ENCODE peak calls at places on chromosomes 12 and 14, in six cellular contexts. One of them, this sample, is unnamed.

GRCh38 chr12:14373202-14373601 is 7.7 kb downstream of the ATF7IP start:
- DNase-seq in mesenchymal stem cell: peak; percentile 76
- DNase-seq in H1: no peak
- DNase-seq in IMR-90: peak; percentile 84
- DNase-seq in H9: no peak
- DNase-seq in neuronal stem cell: no peak
- DNase-seq in this sample: no peak

GRCh38 chr12:130044991-130045621 is 117.2 kb upstream of the FZD10 start:
- DNase-seq in mesenchymal stem cell: no peak
- DNase-seq in H1: no peak
- DNase-seq in IMR-90: no peak
- DNase-seq in H9: peak; percentile 78
- DNase-seq in neuronal stem cell: peak; percentile 36
- DNase-seq in this sample: peak; percentile 82

GRCh38 chr14:24285351-24285750 is 14.0 kb upstream of the RABGGTA start:
- DNase-seq in mesenchymal stem cell: no peak
- DNase-seq in H1: no peak
- DNase-seq in IMR-90: no peak
- DNase-seq in H9: no peak
- DNase-seq in neuronal stem cell: no peak
- DNase-seq in this sample: no peak

GRCh38 chr12:85405781-85406522 is 125.9 kb downstream of the ALX1 start:
- DNase-seq in mesenchymal stem cell: peak; percentile 59
- DNase-seq in H1: no peak
- DNase-seq in IMR-90: peak; percentile 5
- DNase-seq in H9: no peak
- DNase-seq in neuronal stem cell: no peak
- DNase-seq in this sample: peak; percentile 30

GRCh38 chr12:28578361-28578760 is 388.1 kb downstream of the CCDC91 start:
- DNase-seq in mesenchymal stem cell: no peak
- DNase-seq in H1: no peak
- DNase-seq in IMR-90: no peak
- DNase-seq in H9: no peak
- DNase-seq in neuronal stem cell: no peak
- DNase-seq in this sample: no peak

GRCh38 chr12:132094269-132094891 is 49.7 kb downstream of the DDX51 start:
- DNase-seq in mesenchymal stem cell: no peak
- DNase-seq in H1: no peak
- DNase-seq in IMR-90: no peak
- DNase-seq in H9: no peak
- DNase-seq in neuronal stem cell: no peak
- DNase-seq in this sample: no peak

GRCh38 chr12:93174048-93174447 is 203.7 kb upstream of the NUDT4 start:
- DNase-seq in mesenchymal stem cell: peak; percentile 78
- DNase-seq in H1: no peak
- DNase-seq in IMR-90: peak; percentile 93
- DNase-seq in H9: no peak
- DNase-seq in neuronal stem cell: no peak
- DNase-seq in this sample: no peak

GRCh38 chr14:67622675-67623074 is 3.0 kb downstream of the ARG2 start:
- DNase-seq in mesenchymal stem cell: peak; percentile 94
- DNase-seq in H1: no peak
- DNase-seq in IMR-90: peak; percentile 85
- DNase-seq in H9: peak; percentile 73
- DNase-seq in neuronal stem cell: peak; percentile 29
- DNase-seq in this sample: peak; percentile 97

GRCh38 chr12:25689996-25690501 is 137.0 kb upstream of the LMNTD1 start:
- DNase-seq in mesenchymal stem cell: no peak
- DNase-seq in H1: no peak
- DNase-seq in IMR-90: no peak
- DNase-seq in H9: no peak
- DNase-seq in neuronal stem cell: no peak
- DNase-seq in this sample: no peak

GRCh38 chr14:104423715-104424405 is 155.7 kb upstream of the C14orf180 start:
- DNase-seq in mesenchymal stem cell: no peak
- DNase-seq in H1: no peak
- DNase-seq in IMR-90: no peak
- DNase-seq in H9: no peak
- DNase-seq in neuronal stem cell: no peak
- DNase-seq in this sample: no peak

GRCh38 chr12:89384050-89384749 is 31.9 kb upstream of the DUSP6 start:
- DNase-seq in mesenchymal stem cell: peak; percentile 73
- DNase-seq in H1: peak; percentile 15
- DNase-seq in IMR-90: peak; percentile 92
- DNase-seq in H9: peak; percentile 73
- DNase-seq in neuronal stem cell: no peak
- DNase-seq in this sample: peak; percentile 63

GRCh38 chr12:115626210-115626609 is 651.3 kb downstream of the MED13L start:
- DNase-seq in mesenchymal stem cell: no peak
- DNase-seq in H1: no peak
- DNase-seq in IMR-90: no peak
- DNase-seq in H9: no peak
- DNase-seq in neuronal stem cell: no peak
- DNase-seq in this sample: no peak

GRCh38 chr12:90038290-90038689 is 329.7 kb upstream of the ATP2B1 start:
- DNase-seq in mesenchymal stem cell: no peak
- DNase-seq in H1: no peak
- DNase-seq in IMR-90: no peak
- DNase-seq in H9: no peak
- DNase-seq in neuronal stem cell: no peak
- DNase-seq in this sample: no peak

GRCh38 chr14:54659365-54659764 is 92.4 kb downstream of the SAMD4A start:
- DNase-seq in mesenchymal stem cell: no peak
- DNase-seq in H1: no peak
- DNase-seq in IMR-90: no peak
- DNase-seq in H9: no peak
- DNase-seq in neuronal stem cell: no peak
- DNase-seq in this sample: no peak

GRCh38 chr14:37641117-37641516 is 45.7 kb downstream of the TTC6 start:
- DNase-seq in mesenchymal stem cell: no peak
- DNase-seq in H1: no peak
- DNase-seq in IMR-90: no peak
- DNase-seq in H9: no peak
- DNase-seq in neuronal stem cell: no peak
- DNase-seq in this sample: no peak

GRCh38 chr14:44979740-44980346 is 17.9 kb downstream of the TOGARAM1 start:
- DNase-seq in mesenchymal stem cell: no peak
- DNase-seq in H1: no peak
- DNase-seq in IMR-90: no peak
- DNase-seq in H9: no peak
- DNase-seq in neuronal stem cell: no peak
- DNase-seq in this sample: no peak

GRCh38 chr12:87428701-87429277 is 600.4 kb downstream of the C12orf50 start:
- DNase-seq in mesenchymal stem cell: peak; percentile 36
- DNase-seq in H1: no peak
- DNase-seq in IMR-90: peak; percentile 68
- DNase-seq in H9: no peak
- DNase-seq in neuronal stem cell: no peak
- DNase-seq in this sample: no peak

GRCh38 chr12:31105668-31106067 is 32.0 kb downstream of the DDX11 start:
- DNase-seq in mesenchymal stem cell: no peak
- DNase-seq in H1: no peak
- DNase-seq in IMR-90: no peak
- DNase-seq in H9: peak; percentile 22
- DNase-seq in neuronal stem cell: no peak
- DNase-seq in this sample: no peak

GRCh38 chr12:56061982-56062381 is 18.0 kb upstream of the ERBB3 start:
- DNase-seq in mesenchymal stem cell: no peak
- DNase-seq in H1: no peak
- DNase-seq in IMR-90: no peak
- DNase-seq in H9: no peak
- DNase-seq in neuronal stem cell: no peak
- DNase-seq in this sample: no peak

GRCh38 chr12:132465269-132466190 is 24.4 kb upstream of the FBRSL1 start:
- DNase-seq in mesenchymal stem cell: no peak
- DNase-seq in H1: no peak
- DNase-seq in IMR-90: no peak
- DNase-seq in H9: no peak
- DNase-seq in neuronal stem cell: no peak
- DNase-seq in this sample: no peak

GRCh38 chr12:51910691-51911090 is 3.4 kb downstream of the ACVRL1 start:
- DNase-seq in mesenchymal stem cell: no peak
- DNase-seq in H1: no peak
- DNase-seq in IMR-90: no peak
- DNase-seq in H9: no peak
- DNase-seq in neuronal stem cell: no peak
- DNase-seq in this sample: no peak

GRCh38 chr12:3745152-3745551 is 7.8 kb downstream of the CRACR2A start:
- DNase-seq in mesenchymal stem cell: no peak
- DNase-seq in H1: no peak
- DNase-seq in IMR-90: no peak
- DNase-seq in H9: peak; percentile 29
- DNase-seq in neuronal stem cell: no peak
- DNase-seq in this sample: no peak

GRCh38 chr12:102300824-102301461 is 103.3 kb upstream of the PMCH start:
- DNase-seq in mesenchymal stem cell: peak; percentile 45
- DNase-seq in H1: no peak
- DNase-seq in IMR-90: peak; percentile 73
- DNase-seq in H9: peak; percentile 71
- DNase-seq in neuronal stem cell: no peak
- DNase-seq in this sample: peak; percentile 90

GRCh38 chr12:92363295-92364146 is 217.9 kb upstream of the BTG1 start:
- DNase-seq in mesenchymal stem cell: peak; percentile 44
- DNase-seq in H1: no peak
- DNase-seq in IMR-90: peak; percentile 4
- DNase-seq in H9: no peak
- DNase-seq in neuronal stem cell: no peak
- DNase-seq in this sample: peak; percentile 16

GRCh38 chr12:8947737-8948136 is 1.7 kb downstream of the M6PR start:
- DNase-seq in mesenchymal stem cell: no peak
- DNase-seq in H1: no peak
- DNase-seq in IMR-90: no peak
- DNase-seq in H9: no peak
- DNase-seq in neuronal stem cell: no peak
- DNase-seq in this sample: no peak

GRCh38 chr12:8941691-8942478 is 7.6 kb downstream of the M6PR start:
- DNase-seq in mesenchymal stem cell: peak; percentile 1
- DNase-seq in H1: no peak
- DNase-seq in IMR-90: no peak
- DNase-seq in H9: no peak
- DNase-seq in neuronal stem cell: no peak
- DNase-seq in this sample: no peak

GRCh38 chr12:8946733-8947132 is 2.7 kb downstream of the M6PR start:
- DNase-seq in mesenchymal stem cell: no peak
- DNase-seq in H1: no peak
- DNase-seq in IMR-90: no peak
- DNase-seq in H9: no peak
- DNase-seq in neuronal stem cell: no peak
- DNase-seq in this sample: no peak

GRCh38 chr12:8948711-8949524 is 527 bp downstream of the M6PR start:
- DNase-seq in mesenchymal stem cell: peak; percentile 83
- DNase-seq in H1: no peak
- DNase-seq in IMR-90: peak; percentile 40
- DNase-seq in H9: peak; percentile 36
- DNase-seq in neuronal stem cell: peak; percentile 17
- DNase-seq in this sample: peak; percentile 61

DNA sequence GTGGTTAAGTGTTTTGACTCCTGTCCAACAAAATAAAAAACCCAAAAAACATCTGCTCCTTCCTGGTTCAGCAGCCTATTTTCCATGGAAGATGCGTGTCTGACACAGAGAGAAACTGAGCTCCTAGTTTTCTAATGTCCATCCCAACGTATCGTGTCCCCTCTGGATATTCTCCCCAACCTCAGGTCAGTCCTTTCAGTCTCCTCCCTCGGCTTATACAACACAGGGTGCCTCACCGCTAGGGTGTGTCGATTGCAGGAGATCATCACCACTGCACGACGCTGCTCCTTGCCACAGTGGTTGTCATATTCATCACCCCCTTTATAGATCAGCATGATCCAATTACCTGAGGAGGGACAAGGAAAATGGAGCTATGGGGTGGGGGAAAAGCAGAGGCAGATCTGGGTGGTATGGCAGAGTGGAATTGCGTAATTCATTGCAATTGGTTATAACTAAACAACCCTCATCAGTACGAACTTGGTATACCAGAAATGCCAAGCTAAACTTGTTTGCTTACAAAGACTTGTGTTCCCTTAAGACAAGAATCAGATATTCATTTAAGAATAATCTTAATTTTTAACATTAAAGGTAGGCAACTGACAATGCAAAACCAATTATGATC is 5.8 kb downstream of the M6PR start:
- DNase-seq in mesenchymal stem cell: no peak
- DNase-seq in H1: no peak
- DNase-seq in IMR-90: no peak
- DNase-seq in H9: no peak
- DNase-seq in neuronal stem cell: no peak
- DNase-seq in this sample: no peak
- H2BK15ac ChIP-seq in mesenchymal stem cell: no peak overlapping the region
- H2BK15ac ChIP-seq in H1: no peak overlapping the region
- H2BK15ac ChIP-seq in IMR-90: no peak overlapping the region
- H2BK15ac ChIP-seq in H9: no peak overlapping the region
- H2BK15ac ChIP-seq in neuronal stem cell: no peak overlapping the region
- H2BK15ac ChIP-seq in this sample: no peak overlapping the region

DNA sequence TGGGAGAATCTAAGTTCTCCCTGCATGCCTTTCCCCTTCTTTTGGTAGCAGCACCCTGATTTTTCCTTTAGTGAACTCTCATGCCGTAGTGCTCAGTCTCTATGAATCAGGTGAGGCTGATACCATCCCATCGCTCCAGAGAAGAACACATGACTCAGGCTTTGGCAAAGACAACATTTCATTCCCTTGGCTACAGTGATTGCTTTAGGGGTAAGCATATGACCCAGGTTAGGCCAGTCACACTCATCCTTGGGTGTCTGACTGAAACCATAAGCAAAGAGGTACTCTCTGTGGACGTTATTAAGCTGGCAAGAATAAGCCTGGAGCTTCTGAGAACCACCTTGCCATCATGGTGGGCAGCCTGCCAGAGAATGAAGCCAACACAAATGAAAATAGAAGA is 141.8 kb downstream of the MYRFL start:
- DNase-seq in mesenchymal stem cell: no peak
- DNase-seq in H1: no peak
- DNase-seq in IMR-90: peak; percentile 6
- DNase-seq in H9: no peak
- DNase-seq in neuronal stem cell: no peak
- DNase-seq in this sample: no peak
- H3K23ac ChIP-seq in mesenchymal stem cell: no peak overlapping the region
- H3K23ac ChIP-seq in H1: no peak overlapping the region
- H3K23ac ChIP-seq in IMR-90: no peak overlapping the region
- H3K23ac ChIP-seq in H9: no peak overlapping the region
- H3K23ac ChIP-seq in neuronal stem cell: no peak overlapping the region
- H3K23ac ChIP-seq in this sample: no peak overlapping the region

DNA sequence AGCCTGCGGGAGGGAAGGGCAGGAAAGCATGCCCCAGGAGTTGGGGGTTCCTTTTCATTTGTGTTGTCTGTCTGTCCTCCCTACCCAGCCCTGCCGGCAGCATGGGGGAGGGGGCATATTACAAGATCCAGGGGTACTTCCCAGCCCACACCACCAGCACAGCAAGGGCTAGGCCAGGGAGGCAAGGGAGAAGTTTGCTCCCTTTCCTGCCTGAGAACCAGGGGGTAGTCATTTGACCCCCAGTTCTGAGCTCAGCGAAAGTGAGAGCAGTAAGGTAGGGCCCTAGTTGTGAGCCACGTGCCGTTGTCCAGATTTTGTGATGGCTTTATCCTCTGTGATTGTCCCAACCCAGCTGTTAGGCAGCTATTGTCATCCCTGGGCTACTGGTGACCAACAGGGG is 364.7 kb downstream of the BCL11B start:
- DNase-seq in mesenchymal stem cell: no peak
- DNase-seq in H1: no peak
- DNase-seq in IMR-90: no peak
- DNase-seq in H9: no peak
- DNase-seq in neuronal stem cell: no peak
- DNase-seq in this sample: no peak
- H2BK15ac ChIP-seq in mesenchymal stem cell: no peak overlapping the region
- H2BK15ac ChIP-seq in H1: peak overlapping the region; percentile 36
- H2BK15ac ChIP-seq in IMR-90: no peak overlapping the region
- H2BK15ac ChIP-seq in H9: no peak overlapping the region
- H2BK15ac ChIP-seq in neuronal stem cell: no peak overlapping the region
- H2BK15ac ChIP-seq in this sample: no peak overlapping the region

GRCh38 chr14:75350505-75351060 is 72.0 kb downstream of the FOS start:
- DNase-seq in mesenchymal stem cell: no peak
- DNase-seq in H1: no peak
- DNase-seq in IMR-90: no peak
- DNase-seq in H9: no peak
- DNase-seq in neuronal stem cell: no peak
- DNase-seq in this sample: no peak
- H3K23ac ChIP-seq in mesenchymal stem cell: no peak overlapping the region
- H3K23ac ChIP-seq in H1: no peak overlapping the region
- H3K23ac ChIP-seq in IMR-90: no peak overlapping the region
- H3K23ac ChIP-seq in H9: no peak overlapping the region
- H3K23ac ChIP-seq in neuronal stem cell: no peak overlapping the region
- H3K23ac ChIP-seq in this sample: no peak overlapping the region